ENCODE peak calls at places on chromosomes 16 and 17, in four cellular contexts. B is NB4, D is dorsolateral prefrontal cortex, Z is fibroblast of the aortic adventitia. F is an unnamed sample.
A peak's percentile ranks its signal among the peaks of the same experiment; 100 is the strongest.

GRCh38 chr16:50354629-50355456 is 13.9 kb downstream of the BRD7 start:
- DNase-seq in B (peak; percentile 27), D (no peak), Z (peak; percentile 50), F (no peak)

GRCh38 chr17:19330271-19330670 is 32.3 kb downstream of the B9D1 start:
- DNase-seq in B (no peak), D (no peak), Z (no peak), F (no peak)

GRCh38 chr17:21072623-21073278 is 29.9 kb upstream of the USP22 start:
- DNase-seq in B (no peak), D (peak; percentile 69), Z (no peak), F (no peak)

GRCh38 chr17:37527249-37527851 is 37.7 kb downstream of the DUSP14 start:
- DNase-seq in B (peak; percentile 60), D (no peak), Z (peak; percentile 65), F (peak; percentile 36)

GRCh38 chr16:1035066-1035415 is 37.5 kb upstream of the SSTR5 start:
- DNase-seq in B (no peak), D (peak; percentile 81), Z (no peak), F (no peak)

GRCh38 chr16:46629331-46629843 is 8.2 kb upstream of the SHCBP1 start:
- DNase-seq in B (peak; percentile 41), D (no peak), Z (peak; percentile 76), F (peak; percentile 46)

GRCh38 chr17:76791053-76791980 is 53.4 kb downstream of the MFSD11 start:
- DNase-seq in B (peak; percentile 76), D (no peak), Z (peak; percentile 46), F (peak; percentile 44)

GRCh38 chr17:70956731-70957130 is 787.4 kb downstream of the KCNJ2 start:
- DNase-seq in B (no peak), D (no peak), Z (no peak), F (no peak)

GRCh38 chr16:22692916-22693646 is 120.9 kb upstream of the HS3ST2 start:
- DNase-seq in B (no peak), D (no peak), Z (no peak), F (no peak)

GRCh38 chr17:18184143-18185007 is 747 bp downstream of the ALKBH5 start:
- DNase-seq in B (peak; percentile 75), D (peak; percentile 67), Z (peak; percentile 42), F (no peak)

GRCh38 chr16:69889295-69889964 is 61.7 kb upstream of the CLEC18A start:
- DNase-seq in B (no peak), D (no peak), Z (no peak), F (no peak)

GRCh38 chr16:2469399-2470233 is 1.5 kb upstream of the NTN3 start:
- DNase-seq in B (peak; percentile 34), D (no peak), Z (no peak), F (no peak)

GRCh38 chr17:82668631-82669099 is 20.4 kb upstream of the WDR45B start:
- DNase-seq in B (peak; percentile 78), D (peak; percentile 82), Z (peak; percentile 25), F (no peak)

GRCh38 chr16:1538804-1539520 is 5.5 kb downstream of the TMEM204 start:
- DNase-seq in B (peak; percentile 63), D (no peak), Z (no peak), F (no peak)

DNA sequence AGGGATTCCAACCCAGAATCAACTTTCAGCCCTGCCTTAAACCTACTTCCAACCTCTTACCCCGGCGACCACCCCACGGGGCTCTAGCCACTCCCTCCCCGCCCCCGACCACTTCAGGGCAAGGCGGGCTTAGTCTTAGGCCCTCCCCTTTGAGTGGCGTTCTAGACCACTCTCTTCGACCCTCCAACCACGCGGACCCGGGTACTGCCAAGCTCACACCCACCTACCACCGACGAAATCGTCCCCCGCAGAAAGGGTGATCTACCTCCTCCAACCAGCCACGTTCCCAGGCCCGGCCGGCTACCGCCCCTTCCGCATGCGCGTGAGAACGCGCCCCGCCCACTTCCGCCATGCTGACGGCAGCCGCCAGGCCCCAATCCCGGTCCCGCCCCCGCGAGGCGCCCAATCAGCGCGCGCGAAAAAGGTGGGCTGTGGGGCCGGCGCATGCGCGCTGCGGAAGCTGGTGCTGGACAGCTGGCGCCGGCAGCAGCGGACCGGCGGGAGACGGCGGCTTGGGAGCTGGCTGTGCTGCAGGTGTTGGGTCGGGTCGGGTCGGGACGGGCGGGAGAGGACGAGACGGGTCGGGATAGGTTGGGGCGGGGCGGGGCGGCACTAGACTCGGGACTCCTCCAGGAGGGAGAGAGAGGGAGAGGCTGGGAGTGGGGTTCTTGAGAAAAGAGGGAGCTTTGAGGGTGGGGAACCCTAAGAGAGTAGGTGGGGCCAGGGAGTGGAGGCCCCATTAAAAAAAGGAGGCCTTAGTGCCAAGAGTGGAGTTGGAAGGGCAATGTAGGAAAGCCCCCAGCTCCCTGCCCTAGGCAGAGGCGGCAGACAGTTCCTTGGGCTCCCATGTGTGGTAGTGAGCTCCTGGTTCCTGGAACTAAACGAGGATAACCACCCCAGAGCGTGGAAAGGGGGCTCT is at the start of gene NAT9:
- DNase-seq in B (peak; percentile 97), D (peak; percentile 86), Z (peak; percentile 91), F (peak; percentile 82)
- TF ChIP-seq CTCF in B (no peak), D (no peak), Z (no peak), F (no peak)

DNA sequence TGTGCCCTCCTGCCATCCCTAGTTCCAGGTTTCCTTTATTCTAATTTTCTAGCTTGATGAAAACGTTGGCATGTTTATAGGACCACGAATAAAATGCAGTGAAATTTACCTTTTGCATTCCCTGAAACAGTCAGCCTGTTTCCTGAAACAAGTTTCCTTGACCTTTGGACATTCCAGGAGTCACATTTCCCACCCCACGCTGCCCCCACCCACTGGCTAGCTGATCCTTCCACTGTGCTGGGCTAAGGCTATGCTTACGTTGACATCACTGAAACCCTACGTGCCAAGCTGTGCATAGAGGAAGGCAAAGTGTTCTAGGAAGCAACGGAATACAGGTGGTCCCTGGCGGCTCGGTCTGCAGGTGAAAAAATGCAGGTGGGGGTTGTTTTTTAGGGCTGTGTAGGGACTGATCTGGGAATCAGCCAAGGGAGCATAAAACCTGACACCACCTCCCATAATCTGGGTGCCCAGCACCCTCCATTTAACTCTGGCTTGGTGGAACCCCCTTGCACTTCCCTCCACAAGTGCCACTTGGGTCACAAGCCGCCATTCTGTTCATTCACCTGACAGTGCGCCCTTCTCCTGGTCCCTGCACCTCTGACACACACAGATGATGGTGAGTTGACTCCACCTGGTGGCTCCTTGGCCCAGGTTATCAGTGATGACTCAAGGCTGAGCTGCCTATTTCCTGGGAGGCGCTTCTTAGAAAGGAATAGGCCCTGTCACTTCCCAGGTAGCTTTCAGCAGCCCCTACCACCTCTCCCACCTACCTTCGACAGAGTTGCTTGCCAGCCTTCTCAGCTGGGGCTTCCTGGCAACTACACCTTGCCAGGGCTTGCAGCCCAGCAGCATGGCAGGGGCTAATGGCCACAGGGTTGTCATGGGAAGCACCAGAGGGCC is 83.7 kb downstream of the N4BP1 start:
- DNase-seq in B (no peak), D (no peak), Z (no peak), F (peak; percentile 62)
- TF ChIP-seq CTCF in B (no peak), D (no peak), Z (no peak), F (peak; percentile 95)

GRCh38 chr17:80895366-80895765 is 96.3 kb upstream of the CHMP6 start:
- DNase-seq in B (no peak), D (no peak), Z (no peak), F (no peak)
- TF ChIP-seq CTCF in B (no peak), D (no peak), Z (no peak), F (no peak)

DNA sequence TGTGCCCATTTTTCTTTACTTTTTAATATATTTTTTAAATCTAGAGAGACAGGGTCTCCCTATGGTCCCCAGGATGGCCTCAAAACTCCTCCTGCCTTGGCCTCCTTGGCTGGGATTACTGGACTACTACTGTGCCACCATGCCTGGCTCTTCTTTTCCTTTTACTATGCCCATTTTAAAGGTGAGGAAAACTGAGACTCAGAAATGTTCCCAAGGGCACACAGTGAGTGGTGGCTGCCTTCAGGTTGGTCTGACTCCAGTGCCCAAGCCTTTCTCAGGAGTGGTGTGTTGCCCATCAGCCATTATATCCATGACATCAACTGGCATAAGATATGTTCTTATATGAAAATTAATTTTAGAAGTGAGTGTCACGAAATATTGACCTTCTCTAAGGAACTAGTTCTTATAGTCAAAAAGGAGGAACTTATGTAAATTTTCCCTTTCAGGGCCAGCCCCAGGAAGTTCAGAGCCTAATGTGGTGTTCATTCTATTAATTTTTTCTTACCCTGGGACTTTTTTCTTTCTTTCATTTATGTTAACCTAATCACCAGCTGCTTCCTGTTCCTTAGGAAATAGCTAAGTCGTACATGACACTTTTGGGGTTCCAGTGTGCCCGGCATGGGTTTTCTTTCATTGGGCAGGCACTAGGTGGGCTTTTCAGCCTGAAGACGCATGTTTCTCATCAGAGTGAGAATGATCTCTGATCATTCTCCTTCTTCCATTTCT is 17.9 kb upstream of the SPN start:
- DNase-seq in B (no peak), D (no peak), Z (no peak), F (no peak)
- TF ChIP-seq CTCF in B (no peak), D (no peak), Z (no peak), F (no peak)

DNA sequence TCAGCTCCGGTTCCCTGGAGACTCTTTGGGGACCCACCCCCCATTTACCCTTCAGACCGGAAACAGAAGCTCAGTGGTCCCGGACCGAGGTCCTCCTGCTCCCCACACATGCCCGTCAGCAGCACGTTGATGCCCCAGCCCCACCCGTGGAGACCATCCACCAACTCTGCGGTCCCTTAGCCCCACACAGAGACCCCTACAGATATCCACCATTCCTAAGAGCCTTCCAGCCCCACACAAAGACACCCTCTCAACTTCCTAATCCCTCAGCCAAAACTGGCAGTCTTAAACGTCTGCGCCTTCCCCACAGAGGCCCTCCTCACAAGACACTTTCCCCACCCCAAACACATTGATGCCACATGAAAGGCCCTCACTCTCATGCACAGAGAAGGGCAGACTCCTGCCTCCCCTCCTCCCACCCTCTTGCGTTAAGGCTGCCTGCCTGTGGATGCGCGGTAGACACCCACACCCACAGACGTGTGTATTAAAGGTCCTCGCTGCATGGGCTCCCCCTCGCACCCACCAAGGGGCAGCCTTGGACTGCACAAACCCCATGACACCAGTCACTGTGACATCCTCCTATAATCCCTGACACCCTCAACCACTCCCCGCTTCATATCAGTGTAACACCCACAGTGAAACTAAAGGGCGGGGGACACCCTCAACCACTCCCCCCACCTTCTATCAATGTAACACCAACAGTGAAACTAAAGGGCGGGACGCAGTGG is 58.2 kb upstream of the RPH3AL start:
- DNase-seq in B (peak; percentile 64), D (no peak), Z (peak; percentile 28), F (no peak)
- TF ChIP-seq CTCF in B (no peak), D (no peak), Z (no peak), F (peak; percentile 26)

DNA sequence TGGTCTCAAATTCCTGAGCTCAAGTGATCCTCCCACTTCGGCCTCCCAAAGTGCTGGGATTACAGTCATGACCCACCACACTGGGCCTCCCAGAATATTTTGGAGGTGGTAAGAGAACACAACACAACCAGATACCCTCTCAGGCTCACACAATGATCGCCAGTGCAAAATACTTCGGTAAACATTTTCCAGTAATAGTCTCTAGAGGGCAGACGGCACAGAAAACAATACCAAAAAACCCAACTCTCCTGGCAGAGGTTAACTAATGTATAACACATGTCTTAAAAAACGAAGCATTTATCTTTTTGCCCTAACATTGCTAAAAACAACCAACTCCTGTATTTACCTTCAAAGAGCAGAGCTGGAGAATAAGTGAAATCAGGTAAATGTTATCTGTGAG is 10.5 kb downstream of the NUFIP2 start:
- DNase-seq in B (no peak), D (no peak), Z (peak; percentile 41), F (no peak)
- TF ChIP-seq CTCF in B (peak; percentile 12), D (peak; percentile 32), Z (peak; percentile 33), F (peak; percentile 29)

DNA sequence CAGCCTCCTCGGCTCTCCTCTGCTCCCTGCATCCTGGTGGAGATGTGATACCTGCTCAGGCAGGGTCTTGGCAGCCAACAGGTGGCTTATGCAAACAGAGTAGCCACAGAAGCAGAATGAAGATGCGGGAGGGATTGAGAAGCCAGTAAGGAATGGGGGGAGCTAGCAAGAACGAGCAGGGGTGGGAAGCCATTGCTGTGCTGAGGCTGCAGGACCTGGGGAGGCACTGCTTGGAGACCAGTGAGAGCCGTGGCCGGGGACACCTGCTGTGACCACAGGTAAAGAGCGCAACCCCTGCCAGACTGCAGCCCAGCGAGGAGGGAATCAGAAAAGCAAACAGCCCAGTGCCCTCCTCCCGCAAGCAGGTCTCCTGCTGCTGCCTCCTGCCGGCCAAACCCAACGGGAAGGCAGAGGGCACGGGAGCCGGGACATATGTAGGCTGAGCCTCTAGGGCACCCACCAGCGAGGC is 14.7 kb downstream of the AIPL1 start:
- DNase-seq in B (peak; percentile 39), D (no peak), Z (no peak), F (no peak)
- TF ChIP-seq CTCF in B (peak; percentile 33), D (peak; percentile 42), Z (peak; percentile 44), F (peak; percentile 55)